ENCODE peak calls at places on chromosomes 1 and 21, in eight cellular contexts. One of them, this sample, is unnamed.

GRCh38 chr1:41366428-41367101 is 5.3 kb downstream of the FOXO6 start:
- DNase-seq in activated CD8-positive, alpha-beta T cell treated with anti-CD3 and anti-CD28 coated beads, Interleukin-2, amount 10 ng/mL, durations not matched to agents 7 days and 5 days: no peak
- DNase-seq in T-helper 1 cell: no peak
- DNase-seq in IMR-90: no peak
- DNase-seq in left colon: peak
- DNase-seq in B cell: no peak
- DNase-seq in H7: peak
- DNase-seq in HT-29: no peak
- DNase-seq in this sample: peak

GRCh38 chr1:34192621-34193020 is 15.9 kb downstream of the C1orf94 start:
- DNase-seq in H7: no peak
- DNase-seq in IMR-90: no peak
- DNase-seq in HT-29: no peak
- DNase-seq in T-helper 1 cell: no peak
- DNase-seq in activated CD8-positive, alpha-beta T cell treated with anti-CD3 and anti-CD28 coated beads, Interleukin-2, amount 10 ng/mL, durations not matched to agents 7 days and 5 days: no peak
- DNase-seq in left colon: no peak
- DNase-seq in B cell: no peak
- DNase-seq in this sample: no peak

GRCh38 chr1:22176258-22176657 is 33.4 kb upstream of the WNT4 start:
- DNase-seq in HT-29: no peak
- DNase-seq in B cell: no peak
- DNase-seq in IMR-90: no peak
- DNase-seq in H7: peak
- DNase-seq in activated CD8-positive, alpha-beta T cell treated with anti-CD3 and anti-CD28 coated beads, Interleukin-2, amount 10 ng/mL, durations not matched to agents 7 days and 5 days: no peak
- DNase-seq in left colon: no peak
- DNase-seq in T-helper 1 cell: no peak
- DNase-seq in this sample: no peak

GRCh38 chr1:28668956-28669719 is 554 bp downstream of the GMEB1 start:
- DNase-seq in left colon: peak
- DNase-seq in IMR-90: peak
- DNase-seq in HT-29: peak
- DNase-seq in B cell: peak
- DNase-seq in activated CD8-positive, alpha-beta T cell treated with anti-CD3 and anti-CD28 coated beads, Interleukin-2, amount 10 ng/mL, durations not matched to agents 7 days and 5 days: peak
- DNase-seq in T-helper 1 cell: no peak
- DNase-seq in H7: no peak
- DNase-seq in this sample: peak

GRCh38 chr1:157155658-157156057 is 17.5 kb upstream of the ETV3 start:
- DNase-seq in activated CD8-positive, alpha-beta T cell treated with anti-CD3 and anti-CD28 coated beads, Interleukin-2, amount 10 ng/mL, durations not matched to agents 7 days and 5 days: no peak
- DNase-seq in B cell: no peak
- DNase-seq in left colon: no peak
- DNase-seq in T-helper 1 cell: no peak
- DNase-seq in HT-29: peak
- DNase-seq in H7: no peak
- DNase-seq in IMR-90: no peak
- DNase-seq in this sample: no peak

GRCh38 chr1:53449026-53449425 is 10.2 kb upstream of the DMRTB1 start:
- DNase-seq in B cell: no peak
- DNase-seq in IMR-90: peak
- DNase-seq in T-helper 1 cell: no peak
- DNase-seq in left colon: no peak
- DNase-seq in activated CD8-positive, alpha-beta T cell treated with anti-CD3 and anti-CD28 coated beads, Interleukin-2, amount 10 ng/mL, durations not matched to agents 7 days and 5 days: no peak
- DNase-seq in H7: no peak
- DNase-seq in HT-29: no peak
- DNase-seq in this sample: no peak

GRCh38 chr1:33094971-33095604 is 14.1 kb downstream of the AZIN2 start:
- DNase-seq in activated CD8-positive, alpha-beta T cell treated with anti-CD3 and anti-CD28 coated beads, Interleukin-2, amount 10 ng/mL, durations not matched to agents 7 days and 5 days: no peak
- DNase-seq in left colon: peak
- DNase-seq in B cell: peak
- DNase-seq in HT-29: peak
- DNase-seq in H7: peak
- DNase-seq in T-helper 1 cell: no peak
- DNase-seq in IMR-90: peak
- DNase-seq in this sample: no peak

GRCh38 chr1:180175291-180175690 is 20.6 kb downstream of the QSOX1 start:
- DNase-seq in B cell: no peak
- DNase-seq in T-helper 1 cell: no peak
- DNase-seq in H7: no peak
- DNase-seq in activated CD8-positive, alpha-beta T cell treated with anti-CD3 and anti-CD28 coated beads, Interleukin-2, amount 10 ng/mL, durations not matched to agents 7 days and 5 days: no peak
- DNase-seq in IMR-90: no peak
- DNase-seq in left colon: no peak
- DNase-seq in HT-29: no peak
- DNase-seq in this sample: no peak

GRCh38 chr1:213523781-213524398 is 463.9 kb upstream of the PROX1 start:
- DNase-seq in B cell: no peak
- DNase-seq in H7: no peak
- DNase-seq in T-helper 1 cell: no peak
- DNase-seq in HT-29: no peak
- DNase-seq in activated CD8-positive, alpha-beta T cell treated with anti-CD3 and anti-CD28 coated beads, Interleukin-2, amount 10 ng/mL, durations not matched to agents 7 days and 5 days: no peak
- DNase-seq in IMR-90: no peak
- DNase-seq in left colon: no peak
- DNase-seq in this sample: no peak

GRCh38 chr1:155001688-155002474 is 721 bp upstream of the ZBTB7B start:
- DNase-seq in activated CD8-positive, alpha-beta T cell treated with anti-CD3 and anti-CD28 coated beads, Interleukin-2, amount 10 ng/mL, durations not matched to agents 7 days and 5 days: peak
- DNase-seq in IMR-90: peak
- DNase-seq in H7: peak
- DNase-seq in HT-29: peak
- DNase-seq in left colon: peak
- DNase-seq in T-helper 1 cell: peak
- DNase-seq in B cell: peak
- DNase-seq in this sample: peak

GRCh38 chr1:98210064-98210463 is 289.2 kb upstream of the DPYD start:
- DNase-seq in HT-29: no peak
- DNase-seq in B cell: no peak
- DNase-seq in activated CD8-positive, alpha-beta T cell treated with anti-CD3 and anti-CD28 coated beads, Interleukin-2, amount 10 ng/mL, durations not matched to agents 7 days and 5 days: no peak
- DNase-seq in T-helper 1 cell: no peak
- DNase-seq in H7: no peak
- DNase-seq in left colon: no peak
- DNase-seq in IMR-90: peak
- DNase-seq in this sample: no peak

GRCh38 chr1:226060976-226061792 is 1.3 kb upstream of the H3-3A start:
- DNase-seq in T-helper 1 cell: no peak
- DNase-seq in HT-29: peak
- DNase-seq in H7: peak
- DNase-seq in activated CD8-positive, alpha-beta T cell treated with anti-CD3 and anti-CD28 coated beads, Interleukin-2, amount 10 ng/mL, durations not matched to agents 7 days and 5 days: no peak
- DNase-seq in left colon: no peak
- DNase-seq in IMR-90: no peak
- DNase-seq in B cell: no peak
- DNase-seq in this sample: no peak

GRCh38 chr21:41777934-41778815 is 11.3 kb upstream of the RIPK4 start:
- DNase-seq in HT-29: peak
- DNase-seq in H7: peak
- DNase-seq in activated CD8-positive, alpha-beta T cell treated with anti-CD3 and anti-CD28 coated beads, Interleukin-2, amount 10 ng/mL, durations not matched to agents 7 days and 5 days: no peak
- DNase-seq in T-helper 1 cell: no peak
- DNase-seq in left colon: peak
- DNase-seq in IMR-90: peak
- DNase-seq in B cell: no peak
- DNase-seq in this sample: peak

GRCh38 chr1:79193211-79194079 is 186.9 kb upstream of the ADGRL4 start:
- DNase-seq in T-helper 1 cell: peak
- DNase-seq in IMR-90: peak
- DNase-seq in HT-29: peak
- DNase-seq in H7: peak
- DNase-seq in activated CD8-positive, alpha-beta T cell treated with anti-CD3 and anti-CD28 coated beads, Interleukin-2, amount 10 ng/mL, durations not matched to agents 7 days and 5 days: no peak
- DNase-seq in left colon: no peak
- DNase-seq in B cell: no peak
- DNase-seq in this sample: peak

This sample was measured in DND-41.